ENCODE peak calls at places on chromosomes 13 and 19, in five cellular contexts. One of them, this sample, is unnamed. For H3K4me1, the result is how much of the 10 kb centered on the place peaks cover.

GRCh38 chr19:15218501-15218900 is 13.7 kb downstream of the EPHX3 start:
- DNase-seq in mesenchymal stem cell: no peak
- DNase-seq in H9: no peak
- DNase-seq in trophoblast cell: no peak
- DNase-seq in H1: no peak
- DNase-seq in this sample: no peak

GRCh38 chr19:41868120-41868988 is 8.3 kb downstream of the RPS19 start:
- DNase-seq in mesenchymal stem cell: no peak
- DNase-seq in H9: no peak
- DNase-seq in trophoblast cell: no peak
- DNase-seq in H1: no peak
- DNase-seq in this sample: no peak

GRCh38 chr19:4816388-4817165 is 14.9 kb downstream of the TICAM1 start:
- DNase-seq in mesenchymal stem cell: no peak
- DNase-seq in H9: no peak
- DNase-seq in trophoblast cell: no peak
- DNase-seq in H1: no peak
- DNase-seq in this sample: no peak

GRCh38 chr13:100584901-100585300 is 3.7 kb downstream of the GGACT start:
- DNase-seq in mesenchymal stem cell: no peak
- DNase-seq in H9: no peak
- DNase-seq in trophoblast cell: no peak
- DNase-seq in H1: no peak
- DNase-seq in this sample: no peak

GRCh38 chr13:36101157-36101556 is 30.0 kb downstream of the DCLK1 start:
- DNase-seq in mesenchymal stem cell: no peak
- DNase-seq in H9: no peak
- DNase-seq in trophoblast cell: no peak
- DNase-seq in H1: no peak
- DNase-seq in this sample: no peak

GRCh38 chr19:55680339-55681130 is 5.5 kb downstream of the EPN1 start:
- DNase-seq in mesenchymal stem cell: no peak
- DNase-seq in H9: no peak
- DNase-seq in trophoblast cell: no peak
- DNase-seq in H1: no peak
- DNase-seq in this sample: no peak

GRCh38 chr19:52492201-52492960 is 35.1 kb upstream of the ZNF808 start:
- DNase-seq in mesenchymal stem cell: no peak
- DNase-seq in H9: peak
- DNase-seq in trophoblast cell: peak
- DNase-seq in H1: peak
- DNase-seq in this sample: peak

GRCh38 chr19:30064776-30065494 is 122.9 kb downstream of the URI1 start:
- DNase-seq in mesenchymal stem cell: no peak
- DNase-seq in H9: no peak
- DNase-seq in trophoblast cell: no peak
- DNase-seq in H1: no peak
- DNase-seq in this sample: no peak

GRCh38 chr13:59823495-59823894 is 340.2 kb downstream of the DIAPH3 start:
- DNase-seq in mesenchymal stem cell: peak
- DNase-seq in H9: no peak
- DNase-seq in trophoblast cell: no peak
- DNase-seq in H1: no peak
- DNase-seq in this sample: no peak

GRCh38 chr13:23703241-23703640 is 133.0 kb downstream of the TNFRSF19 start:
- DNase-seq in mesenchymal stem cell: no peak
- DNase-seq in H9: no peak
- DNase-seq in trophoblast cell: no peak
- DNase-seq in H1: no peak
- DNase-seq in this sample: no peak

GRCh38 chr19:5152767-5153532 is 184.0 kb downstream of the KDM4B start:
- DNase-seq in mesenchymal stem cell: no peak
- DNase-seq in H9: no peak
- DNase-seq in trophoblast cell: no peak
- DNase-seq in H1: no peak
- DNase-seq in this sample: no peak

GRCh38 chr19:53971608-53972007 is 8.9 kb downstream of the CACNG8 start:
- DNase-seq in mesenchymal stem cell: no peak
- DNase-seq in H9: peak
- DNase-seq in trophoblast cell: no peak
- DNase-seq in H1: no peak
- DNase-seq in this sample: no peak

GRCh38 chr13:30763786-30764440 is 28.6 kb downstream of the ALOX5AP start:
- DNase-seq in mesenchymal stem cell: no peak
- DNase-seq in H9: no peak
- DNase-seq in trophoblast cell: no peak
- DNase-seq in H1: no peak
- DNase-seq in this sample: no peak

GRCh38 chr19:19064098-19064722 is 416 bp downstream of the SLC25A42 start:
- DNase-seq in mesenchymal stem cell: no peak
- DNase-seq in H9: no peak
- DNase-seq in trophoblast cell: no peak
- DNase-seq in H1: no peak
- DNase-seq in this sample: no peak

GRCh38 chr19:14404322-14404721 is 14.8 kb downstream of the DDX39A start:
- DNase-seq in mesenchymal stem cell: no peak
- DNase-seq in H9: no peak
- DNase-seq in trophoblast cell: no peak
- DNase-seq in H1: no peak
- DNase-seq in this sample: no peak

GRCh38 chr19:29798783-29799182 is 13.0 kb upstream of the CCNE1 start:
- DNase-seq in mesenchymal stem cell: no peak
- DNase-seq in H9: no peak
- DNase-seq in trophoblast cell: no peak
- DNase-seq in H1: no peak
- DNase-seq in this sample: no peak

GRCh38 chr19:33552928-33553279 is 31.3 kb upstream of the PEPD start:
- DNase-seq in mesenchymal stem cell: no peak
- DNase-seq in H9: no peak
- DNase-seq in trophoblast cell: no peak
- DNase-seq in H1: no peak
- DNase-seq in this sample: no peak

GRCh38 chr19:33550741-33551140 is 29.1 kb upstream of the PEPD start:
- DNase-seq in mesenchymal stem cell: no peak
- DNase-seq in H9: no peak
- DNase-seq in trophoblast cell: no peak
- DNase-seq in H1: no peak
- DNase-seq in this sample: no peak

GRCh38 chr19:33553530-33554310 is 32.1 kb upstream of the PEPD start:
- DNase-seq in mesenchymal stem cell: no peak
- DNase-seq in H9: no peak
- DNase-seq in trophoblast cell: no peak
- DNase-seq in H1: no peak
- DNase-seq in this sample: no peak

GRCh38 chr19:33552191-33552927 is 30.8 kb upstream of the PEPD start:
- DNase-seq in mesenchymal stem cell: no peak
- DNase-seq in H9: no peak
- DNase-seq in trophoblast cell: no peak
- DNase-seq in H1: no peak
- DNase-seq in this sample: no peak

DNA sequence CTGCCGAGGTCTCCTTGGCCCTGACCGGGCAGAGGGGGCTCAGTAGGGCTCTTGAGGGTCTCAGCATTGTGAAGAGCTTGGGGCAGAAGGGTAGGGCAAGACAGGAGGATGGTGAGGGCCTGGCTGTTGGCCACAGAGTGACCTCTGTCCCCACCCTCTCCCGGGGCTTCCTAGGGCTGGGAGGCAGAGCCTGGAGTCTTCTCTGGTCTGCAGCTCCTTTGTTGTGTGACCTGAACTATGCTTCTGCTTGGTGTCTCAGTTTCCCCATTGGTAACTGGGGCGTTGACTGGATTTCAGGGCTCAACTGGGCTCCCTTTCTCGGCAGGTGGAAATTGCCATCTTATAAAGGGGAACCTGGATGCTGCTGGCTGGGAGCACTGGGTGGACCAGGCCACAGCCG is 30.1 kb upstream of the PEPD start:
- DNase-seq in mesenchymal stem cell: no peak
- DNase-seq in H9: no peak
- DNase-seq in trophoblast cell: no peak
- DNase-seq in H1: no peak
- DNase-seq in this sample: no peak
- H2BK12ac ChIP-seq in mesenchymal stem cell: no peak
- H2BK12ac ChIP-seq in H9: no peak
- H2BK12ac ChIP-seq in trophoblast cell: no peak
- H2BK12ac ChIP-seq in H1: no peak
- H2BK12ac ChIP-seq in this sample: no peak

GRCh38 chr13:40608308-40608707 is 58.1 kb downstream of the FOXO1 start:
- DNase-seq in mesenchymal stem cell: no peak
- DNase-seq in H9: no peak
- DNase-seq in trophoblast cell: no peak
- DNase-seq in H1: no peak
- DNase-seq in this sample: no peak
- H3K4me1 ChIP-seq in mesenchymal stem cell: under half
- H3K4me1 ChIP-seq in H9: under half
- H3K4me1 ChIP-seq in trophoblast cell: under half
- H3K4me1 ChIP-seq in H1: under half
- H3K4me1 ChIP-seq in this sample: under half

GRCh38 chr13:20344836-20345490 is 112.8 kb upstream of the GJB6 start:
- DNase-seq in mesenchymal stem cell: no peak
- DNase-seq in H9: no peak
- DNase-seq in trophoblast cell: no peak
- DNase-seq in H1: no peak
- DNase-seq in this sample: no peak
- H3K14ac ChIP-seq in mesenchymal stem cell: no peak
- H3K14ac ChIP-seq in H9: no peak
- H3K14ac ChIP-seq in trophoblast cell: peak
- H3K14ac ChIP-seq in H1: no peak
- H3K14ac ChIP-seq in this sample: no peak

DNA sequence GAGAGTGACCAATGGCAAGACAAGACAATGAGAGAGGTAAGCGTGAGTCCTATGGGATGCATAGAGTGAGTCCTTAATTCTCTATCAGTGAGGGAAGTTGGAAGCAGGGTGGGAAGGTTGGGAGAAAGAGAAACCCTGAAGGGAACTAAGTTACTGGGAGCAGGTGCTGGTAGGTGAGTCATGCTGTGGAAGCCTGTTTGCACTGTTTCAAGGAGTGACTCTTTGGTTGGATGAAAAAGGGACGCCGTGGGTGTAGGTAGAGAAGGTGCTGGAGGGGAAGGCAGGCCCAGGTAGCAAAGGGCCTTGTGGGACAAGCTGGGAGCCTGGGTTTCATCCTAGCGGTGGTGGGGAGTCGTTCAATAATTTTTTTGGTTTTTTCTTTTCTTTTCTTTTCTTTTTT is 21.9 kb downstream of the IGFL1 start:
- DNase-seq in mesenchymal stem cell: no peak
- DNase-seq in H9: no peak
- DNase-seq in trophoblast cell: peak
- DNase-seq in H1: no peak
- DNase-seq in this sample: no peak
- H2BK12ac ChIP-seq in mesenchymal stem cell: no peak
- H2BK12ac ChIP-seq in H9: no peak
- H2BK12ac ChIP-seq in trophoblast cell: no peak
- H2BK12ac ChIP-seq in H1: no peak
- H2BK12ac ChIP-seq in this sample: no peak

DNA sequence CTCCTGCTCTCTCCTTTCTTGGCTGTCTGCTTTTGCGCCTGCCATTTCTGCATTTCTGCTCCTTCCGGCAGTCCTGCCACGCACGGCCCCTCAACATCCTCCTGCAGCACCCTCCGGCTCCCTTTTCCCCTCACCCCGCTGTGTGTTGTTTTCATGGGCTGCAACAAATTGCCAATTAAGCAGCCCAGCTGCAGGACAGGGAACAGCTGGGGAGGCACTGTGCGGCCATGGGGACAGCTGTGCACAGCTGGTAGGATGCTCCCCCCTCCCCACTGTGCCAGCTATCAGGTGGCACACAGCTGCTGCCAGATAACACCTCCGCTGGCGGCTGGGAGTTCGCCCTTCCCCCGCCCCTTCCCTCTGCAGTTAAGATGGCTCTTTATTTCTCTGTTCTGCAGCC is 25.4 kb downstream of the LYL1 start:
- DNase-seq in mesenchymal stem cell: no peak
- DNase-seq in H9: no peak
- DNase-seq in trophoblast cell: no peak
- DNase-seq in H1: no peak
- DNase-seq in this sample: no peak
- H3K4me1 ChIP-seq in mesenchymal stem cell: under half
- H3K4me1 ChIP-seq in H9: under half
- H3K4me1 ChIP-seq in trophoblast cell: under half
- H3K4me1 ChIP-seq in H1: under half
- H3K4me1 ChIP-seq in this sample: under half

DNA sequence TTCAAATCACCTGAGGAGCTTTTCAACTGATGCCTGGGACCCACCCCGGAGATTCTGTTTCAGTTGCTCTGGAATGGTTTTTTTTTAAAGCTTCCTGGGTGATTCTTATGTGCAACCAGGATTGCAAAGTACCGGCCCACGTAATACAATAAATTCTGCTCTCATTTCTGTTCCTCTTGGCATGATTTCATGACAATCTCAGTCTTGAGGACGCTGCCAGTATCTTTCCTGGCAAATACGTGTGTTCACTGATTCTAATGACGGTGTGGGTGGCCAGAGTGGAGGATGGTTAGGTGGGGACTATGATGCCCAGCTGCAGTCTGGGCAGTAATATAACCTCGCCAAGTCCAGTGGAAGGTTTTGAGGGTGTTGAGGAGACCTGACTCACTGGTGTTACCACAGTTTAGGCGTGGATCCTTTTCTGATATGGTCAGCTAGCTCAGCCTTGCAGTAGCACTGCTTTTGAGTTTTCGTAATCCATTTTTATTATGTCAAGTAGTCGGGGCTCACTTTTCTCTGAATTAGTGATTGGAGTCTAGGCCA is 49.4 kb downstream of the FAM124A start:
- DNase-seq in mesenchymal stem cell: no peak
- DNase-seq in H9: peak
- DNase-seq in trophoblast cell: no peak
- DNase-seq in H1: peak
- DNase-seq in this sample: no peak
- H3K14ac ChIP-seq in mesenchymal stem cell: no peak
- H3K14ac ChIP-seq in H9: no peak
- H3K14ac ChIP-seq in trophoblast cell: no peak
- H3K14ac ChIP-seq in H1: no peak
- H3K14ac ChIP-seq in this sample: no peak

This sample was measured in neuronal stem cell.